ENCODE peak calls at places on chromosomes 16 and 17, in six cellular contexts. W is A673, V is thoracic aorta, K is mammary epithelial cell, E is gastrocnemius medialis, L is ovary. J is an unnamed sample.

GRCh38 chr16:59392911-59393310 is 658.8 kb upstream of the GOT2 start:
- DNase-seq in K (no peak), W (no peak), E (no peak), V (no peak), L (no peak), J (no peak)

GRCh38 chr16:53839150-53839549 is 135.2 kb downstream of the FTO start:
- DNase-seq in L (no peak), V (no peak), K (peak; percentile 70), W (no peak), E (no peak), J (peak; percentile 37)

GRCh38 chr16:56294599-56294998 is 103.3 kb downstream of the GNAO1 start:
- DNase-seq in K (peak; percentile 34), W (no peak), L (no peak), E (no peak), V (no peak), J (peak; percentile 33)

GRCh38 chr17:61837175-61838051 is 25.9 kb downstream of the BRIP1 start:
- DNase-seq in V (no peak), L (peak; percentile 47), E (peak; percentile 6), W (peak; percentile 76), K (peak; percentile 37), J (peak; percentile 82)

GRCh38 chr17:64496348-64496785 is 487 bp downstream of the POLG2 start:
- DNase-seq in E (no peak), K (no peak), W (no peak), V (no peak), L (no peak), J (no peak)

GRCh38 chr17:12070561-12070960 is 49.9 kb downstream of the MAP2K4 start:
- DNase-seq in E (no peak), V (no peak), L (no peak), K (peak; percentile 65), W (no peak), J (peak; percentile 47)

GRCh38 chr16:88938933-88939813 is 37.8 kb downstream of the CBFA2T3 start:
- DNase-seq in K (no peak), L (no peak), W (no peak), E (no peak), V (no peak), J (no peak)

GRCh38 chr16:13338044-13338443 is 436.6 kb downstream of the SHISA9 start:
- DNase-seq in E (no peak), W (no peak), V (no peak), L (no peak), K (no peak), J (no peak)

GRCh38 chr16:15976929-15977637 is 27.7 kb downstream of the ABCC1 start:
- DNase-seq in E (no peak), W (no peak), V (no peak), L (peak; percentile 41), K (no peak), J (peak; percentile 20)

GRCh38 chr16:85398050-85398451 is 215.1 kb upstream of the GSE1 start:
- DNase-seq in L (no peak), E (no peak), W (no peak), V (no peak), K (no peak), J (no peak)

GRCh38 chr16:54645328-54645727 is 285.3 kb upstream of the IRX5 start:
- DNase-seq in L (no peak), V (no peak), K (no peak), W (no peak), E (no peak), J (no peak)

GRCh38 chr17:78532922-78533640 is 44.1 kb downstream of the DNAH17 start:
- DNase-seq in K (peak; percentile 95), W (peak; percentile 57), V (no peak), E (no peak), L (no peak), J (peak; percentile 95)

GRCh38 chr16:90044111-90044551 is 24.9 kb upstream of the DBNDD1 start:
- DNase-seq in K (peak; percentile 95), E (no peak), V (no peak), W (no peak), L (no peak), J (peak; percentile 88)

GRCh38 chr17:12994341-12995074 is 23.3 kb downstream of the ELAC2 start:
- DNase-seq in K (no peak), E (no peak), V (no peak), W (no peak), L (no peak), J (no peak)

GRCh38 chr16:4021916-4022315 is 94.3 kb downstream of the ADCY9 start:
- DNase-seq in V (no peak), L (no peak), K (no peak), E (no peak), W (no peak), J (no peak)

GRCh38 chr16:48963306-48963705 is 318.3 kb downstream of the CBLN1 start:
- DNase-seq in V (no peak), L (no peak), K (peak; percentile 51), E (no peak), W (no peak), J (peak; percentile 64)

GRCh38 chr17:45050680-45051059 is 762 bp downstream of the DCAKD start:
- DNase-seq in W (no peak), E (no peak), K (peak; percentile 65), V (no peak), L (no peak), J (peak; percentile 50)

GRCh38 chr17:42227849-42228696 is 33.8 kb upstream of the GHDC start:
- DNase-seq in L (no peak), E (peak; percentile 34), V (no peak), K (no peak), W (no peak), J (no peak)

GRCh38 chr16:20298452-20298851 is 28.9 kb downstream of the GP2 start:
- DNase-seq in L (no peak), V (no peak), W (no peak), K (no peak), E (no peak), J (no peak)

GRCh38 chr17:17750881-17751280 is 69.6 kb downstream of the RAI1 start:
- DNase-seq in K (no peak), W (no peak), V (no peak), L (no peak), E (no peak), J (no peak)

GRCh38 chr16:2467301-2468141 is 3.6 kb upstream of the NTN3 start:
- DNase-seq in L (peak; percentile 76), W (peak; percentile 93), V (no peak), E (peak; percentile 40), K (peak; percentile 29), J (peak; percentile 64)

GRCh38 chr16:54594646-54595381 is 308.2 kb upstream of the IRX3 start:
- DNase-seq in V (no peak), E (no peak), W (no peak), L (no peak), K (no peak), J (no peak)

GRCh38 chr17:63960006-63960405 is 12.7 kb downstream of the SCN4A start:
- DNase-seq in L (no peak), V (no peak), W (no peak), E (peak; percentile 85), K (no peak), J (no peak)

GRCh38 chr17:64095144-64095882 is 34.6 kb downstream of the ERN1 start:
- DNase-seq in K (peak; percentile 90), L (no peak), V (no peak), E (no peak), W (no peak), J (peak; percentile 71)

DNA sequence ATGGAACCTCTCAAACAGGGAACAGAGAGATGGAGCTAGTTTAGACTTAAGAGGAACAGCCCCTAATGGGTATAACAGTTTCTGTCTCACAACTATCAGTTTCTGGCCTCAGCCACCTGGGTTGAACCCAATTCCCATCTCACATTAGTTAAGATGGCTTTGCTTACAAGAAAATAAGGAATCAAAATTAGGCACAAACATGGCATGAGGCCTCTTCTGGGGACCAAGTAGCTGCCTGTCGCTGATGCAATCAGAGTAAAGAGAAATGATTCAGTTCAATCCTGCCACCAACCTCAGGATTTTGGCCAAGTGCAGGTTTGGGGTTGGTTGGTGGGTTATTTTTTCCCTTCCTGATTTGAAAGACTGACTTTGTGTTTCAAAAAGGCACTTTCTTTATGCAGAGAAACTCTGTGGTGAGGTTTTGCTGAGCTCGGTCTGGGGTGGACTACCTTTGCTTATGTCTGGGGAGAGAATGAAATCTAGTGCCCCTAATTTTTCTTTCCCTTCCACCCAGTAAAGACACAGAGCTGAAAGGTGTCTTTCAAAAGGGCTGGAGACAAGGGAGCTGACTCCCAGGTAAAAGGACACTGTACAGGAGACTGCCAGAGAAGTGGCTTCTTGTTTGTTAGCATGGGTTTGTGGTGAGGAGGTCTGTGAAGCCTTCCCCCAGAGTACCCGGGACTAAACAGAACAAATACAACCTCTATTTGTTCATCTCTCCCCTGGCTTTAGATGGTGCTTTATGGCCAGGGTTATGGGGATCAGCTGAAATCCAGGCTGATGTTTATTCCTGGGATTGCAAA is 44.8 kb upstream of the NFAT5 start:
- DNase-seq in L (no peak), K (no peak), V (no peak), W (no peak), E (no peak), J (no peak)
- TF ChIP-seq CTCF in L (no peak), K (no peak), V (no peak), W (no peak), E (no peak), J (no peak)

GRCh38 chr16:51131619-51132018 is 19.5 kb downstream of the SALL1 start:
- DNase-seq in K (no peak), V (no peak), W (no peak), E (no peak), L (no peak), J (no peak)
- TF ChIP-seq CTCF in K (no peak), V (no peak), W (no peak), E (no peak), L (no peak), J (no peak)

DNA sequence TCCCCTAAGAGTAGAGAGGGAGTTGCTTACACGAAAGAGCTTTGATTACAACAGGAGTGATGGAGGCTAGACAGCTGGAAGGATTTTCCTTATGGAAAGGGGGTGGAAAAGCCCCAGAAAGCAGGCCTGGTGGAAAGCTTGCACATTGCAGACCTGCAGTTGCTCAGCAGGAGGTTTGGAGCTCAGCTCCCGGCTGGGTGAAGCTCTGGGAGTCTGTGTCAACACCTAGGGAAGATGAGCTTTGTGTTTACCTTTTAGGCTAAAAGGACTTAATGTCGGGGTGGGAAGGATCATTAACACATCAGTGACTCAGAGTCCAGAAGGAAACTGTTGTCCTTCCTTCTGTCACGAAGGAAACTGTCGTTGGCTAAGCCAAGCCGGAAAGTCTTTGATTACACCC is 48.1 kb downstream of the RAP1GAP2 start:
- DNase-seq in L (no peak), V (no peak), K (no peak), E (no peak), W (no peak), J (peak; percentile 9)
- TF ChIP-seq CTCF in L (no peak), V (no peak), K (no peak), E (no peak), W (no peak), J (no peak)

GRCh38 chr17:54530398-54530797 is 370.3 kb upstream of the TOM1L1 start:
- DNase-seq in E (no peak), W (no peak), V (no peak), L (no peak), K (no peak), J (no peak)

GRCh38 chr17:54524501-54524900 is 376.2 kb upstream of the TOM1L1 start:
- DNase-seq in L (no peak), W (no peak), E (no peak), V (no peak), K (no peak), J (no peak)

DNA sequence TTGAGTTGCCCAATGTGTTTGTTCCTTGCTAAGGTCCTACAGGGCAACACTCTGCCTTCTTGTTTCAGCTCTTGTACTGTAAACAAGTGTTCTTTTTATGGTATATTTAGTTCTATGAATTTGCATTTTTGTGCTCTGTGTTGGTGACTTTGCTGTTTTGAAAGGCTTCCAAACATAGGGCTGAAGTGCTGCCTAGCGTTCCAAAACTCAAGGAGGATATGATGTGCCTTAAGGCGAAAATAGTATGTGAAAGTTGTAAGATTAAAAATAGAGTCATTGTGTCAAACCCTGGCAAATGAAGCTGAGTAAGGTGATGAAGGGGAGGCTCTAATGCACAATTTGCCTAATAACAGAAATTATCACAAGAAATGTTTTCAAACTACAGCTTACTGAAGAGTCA is 372.7 kb upstream of the TOM1L1 start:
- DNase-seq in V (no peak), E (no peak), W (no peak), K (no peak), L (no peak), J (no peak)
- TF ChIP-seq CTCF in V (no peak), E (no peak), W (no peak), K (no peak), L (no peak), J (no peak)